ENCODE peak calls at places on chromosomes 2 and 18, in ten cellular contexts. V, K, I, F, N, Y, Z, R, T and H are unnamed samples. For H3K9me3 and H3K27me3, the result is how much of the 10 kb centered on the place peaks cover.

GRCh38 chr2:124035001-124035400 is 9.9 kb downstream of the CNTNAP5 start:
- DNase-seq in K (no peak), N (no peak), F (no peak), I (no peak), T (no peak), V (no peak), Z (no peak), Y (no peak), R (no peak), H (no peak)

GRCh38 chr2:235698028-235698427 is 204.2 kb downstream of the AGAP1 start:
- DNase-seq in Y (no peak), K (no peak), N (no peak), F (no peak), T (no peak), R (no peak), Z (no peak), V (no peak), I (no peak), H (no peak)

GRCh38 chr2:221943078-221943810 is 355.6 kb downstream of the PAX3 start:
- DNase-seq in I (peak), T (peak), N (no peak), V (peak), R (peak), K (no peak), Z (no peak), F (no peak), Y (no peak), H (no peak)

GRCh38 chr18:63022429-63023022 is 297.0 kb downstream of the BCL2 start:
- DNase-seq in I (no peak), K (no peak), V (no peak), R (no peak), Z (no peak), N (peak), Y (no peak), T (no peak), F (no peak), H (no peak)

GRCh38 chr2:23745726-23746105 is 181.2 kb downstream of the ATAD2B start:
- DNase-seq in F (no peak), Y (peak), V (peak), I (no peak), N (no peak), R (peak), Z (no peak), K (no peak), T (no peak), H (peak)

GRCh38 chr18:45856526-45856925 is 31.1 kb downstream of the SIGLEC15 start:
- DNase-seq in Z (no peak), K (no peak), T (no peak), R (no peak), F (no peak), I (no peak), V (no peak), N (no peak), Y (no peak), H (no peak)

GRCh38 chr2:234765315-234765714 is 186.5 kb upstream of the SH3BP4 start:
- DNase-seq in V (no peak), I (no peak), N (no peak), T (no peak), Y (no peak), K (no peak), F (no peak), Z (no peak), R (no peak), H (no peak)

GRCh38 chr18:21669736-21670135 is 34.8 kb downstream of the ABHD3 start:
- DNase-seq in Y (no peak), K (no peak), V (no peak), N (no peak), Z (no peak), I (peak), R (no peak), T (no peak), F (no peak), H (peak)

GRCh38 chr2:112693596-112693995 is 27.2 kb upstream of the NT5DC4 start:
- DNase-seq in F (no peak), Y (peak), R (no peak), K (no peak), N (no peak), V (no peak), I (no peak), T (no peak), Z (no peak), H (no peak)

DNA sequence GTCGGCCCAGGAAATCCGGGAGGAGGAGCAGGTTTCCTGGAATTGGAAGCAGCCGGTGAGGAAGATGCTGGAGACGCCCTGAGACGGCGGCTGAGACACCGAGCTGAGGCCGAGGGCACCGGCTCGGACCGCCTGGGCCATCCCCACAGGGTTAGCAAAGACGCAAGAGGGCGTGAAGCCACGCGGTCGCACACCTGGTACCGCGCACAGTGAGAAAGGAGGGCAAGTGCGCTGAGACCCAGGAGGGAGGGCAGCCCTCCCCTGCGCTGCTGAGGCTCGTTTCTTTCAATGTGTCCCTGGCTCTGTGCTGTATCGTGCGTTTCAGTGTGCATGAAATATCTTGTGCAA is 54.5 kb upstream of the SALL3 start:
- DNase-seq in N (no peak), R (no peak), F (no peak), Z (no peak), Y (no peak), K (no peak), I (no peak), T (no peak), V (no peak), H (no peak)
- H3K9me3 ChIP-seq in N (under half), R (under half), F (under half), Z (under half), Y (under half), K (under half), I (under half), T (under half), V (under half), H (under half)

DNA sequence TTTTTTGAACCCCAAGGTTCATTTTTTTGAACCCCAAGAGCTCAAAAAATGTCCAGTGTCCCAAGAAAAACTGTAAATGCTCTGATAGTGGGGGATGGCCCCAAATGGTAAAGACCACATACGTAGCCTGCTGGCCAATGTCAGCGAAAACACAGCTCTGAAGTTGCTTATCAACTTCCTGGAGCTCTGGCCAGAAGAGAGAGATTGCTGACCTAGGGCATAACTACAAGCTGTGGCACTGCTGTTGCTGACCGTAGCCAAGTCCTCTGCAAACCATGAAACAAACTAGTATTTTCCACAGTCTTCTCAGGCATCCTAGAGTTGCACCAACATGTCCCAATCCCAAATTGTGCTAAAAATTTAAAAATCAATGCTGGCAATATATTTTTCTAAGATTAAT is 50.9 kb downstream of the REEP1 start:
- DNase-seq in I (no peak), F (no peak), Y (no peak), Z (no peak), K (no peak), V (peak), R (no peak), N (no peak), T (no peak), H (no peak)
- H3K27me3 ChIP-seq in I (under half), F (under half), Y (under half), Z (under half), K (under half), V (under half), R (under half), N (under half), T (under half), H (under half)

GRCh38 chr2:2787301-2787907 is 456.3 kb upstream of the MYT1L start:
- DNase-seq in R (no peak), T (no peak), I (no peak), F (no peak), N (peak), Y (peak), V (no peak), Z (no peak), K (peak), H (no peak)
- H3K9me3 ChIP-seq in R (under half), T (under half), I (under half), F (under half), N (under half), Y (under half), V (under half), Z (under half), K (under half), H (under half)

DNA sequence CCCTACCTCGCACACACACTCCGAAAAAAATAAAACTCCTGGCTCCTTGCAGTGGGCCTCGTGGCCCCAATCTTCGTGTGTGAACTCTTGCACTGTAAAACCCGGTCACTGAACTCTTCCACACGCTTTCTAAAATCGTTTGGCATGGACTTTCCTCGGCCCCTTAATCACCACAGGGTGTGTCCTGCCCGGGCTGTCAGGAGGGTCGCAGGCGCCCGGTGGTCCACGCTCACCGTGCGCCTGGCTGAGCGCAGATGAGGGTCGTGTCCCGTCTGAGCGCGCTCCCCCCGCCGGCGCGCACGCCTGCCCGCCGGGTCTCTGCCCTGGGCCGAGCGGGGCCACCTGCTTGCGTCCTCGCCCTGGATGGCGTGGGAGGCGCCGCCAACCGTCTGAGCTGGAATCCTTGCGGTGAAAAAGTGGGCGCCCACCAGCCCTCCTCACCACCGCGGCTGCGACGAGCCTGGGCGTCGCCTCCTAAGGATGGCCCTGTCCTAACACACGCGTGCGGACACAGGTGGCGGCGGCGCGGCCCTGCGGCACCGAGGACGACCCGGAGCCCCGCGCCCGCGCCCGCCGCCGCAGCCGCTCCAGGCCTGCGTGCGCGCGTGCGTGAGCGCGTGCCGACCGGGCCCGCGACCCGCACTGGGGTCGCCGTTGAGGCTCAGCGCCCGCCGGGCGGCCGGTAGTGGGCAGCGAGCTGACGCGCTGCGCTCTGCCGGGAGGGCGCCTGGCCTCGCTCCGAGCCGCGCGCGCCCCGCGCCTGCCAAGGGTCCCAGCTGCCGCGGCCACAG is 126.5 kb downstream of the ARHGEF4 start:
- DNase-seq in N (peak), Z (no peak), F (no peak), V (no peak), R (no peak), Y (no peak), I (no peak), T (no peak), K (no peak), H (no peak)
- H3K27me3 ChIP-seq in N (half or more), Z (half or more), F (half or more), V (under half), R (under half), Y (under half), I (half or more), T (under half), K (under half), H (under half)

GRCh38 chr2:196130039-196130825 is 41.1 kb downstream of the STK17B start:
- DNase-seq in Z (no peak), V (no peak), I (no peak), T (no peak), Y (no peak), N (no peak), R (no peak), K (no peak), F (no peak), H (peak)

GRCh38 chr2:196128749-196129148 is 42.6 kb downstream of the STK17B start:
- DNase-seq in K (no peak), V (no peak), N (no peak), I (no peak), F (no peak), Y (no peak), T (no peak), R (no peak), Z (no peak), H (no peak)

GRCh38 chr2:196136151-196136550 is 35.2 kb downstream of the STK17B start:
- DNase-seq in T (no peak), R (no peak), K (no peak), I (no peak), F (no peak), V (no peak), N (no peak), Z (no peak), Y (no peak), H (no peak)

GRCh38 chr2:196131384-196131861 is 40.0 kb downstream of the STK17B start:
- DNase-seq in I (peak), R (peak), T (peak), K (no peak), Z (peak), Y (no peak), V (no peak), F (peak), N (peak), H (peak)

DNA sequence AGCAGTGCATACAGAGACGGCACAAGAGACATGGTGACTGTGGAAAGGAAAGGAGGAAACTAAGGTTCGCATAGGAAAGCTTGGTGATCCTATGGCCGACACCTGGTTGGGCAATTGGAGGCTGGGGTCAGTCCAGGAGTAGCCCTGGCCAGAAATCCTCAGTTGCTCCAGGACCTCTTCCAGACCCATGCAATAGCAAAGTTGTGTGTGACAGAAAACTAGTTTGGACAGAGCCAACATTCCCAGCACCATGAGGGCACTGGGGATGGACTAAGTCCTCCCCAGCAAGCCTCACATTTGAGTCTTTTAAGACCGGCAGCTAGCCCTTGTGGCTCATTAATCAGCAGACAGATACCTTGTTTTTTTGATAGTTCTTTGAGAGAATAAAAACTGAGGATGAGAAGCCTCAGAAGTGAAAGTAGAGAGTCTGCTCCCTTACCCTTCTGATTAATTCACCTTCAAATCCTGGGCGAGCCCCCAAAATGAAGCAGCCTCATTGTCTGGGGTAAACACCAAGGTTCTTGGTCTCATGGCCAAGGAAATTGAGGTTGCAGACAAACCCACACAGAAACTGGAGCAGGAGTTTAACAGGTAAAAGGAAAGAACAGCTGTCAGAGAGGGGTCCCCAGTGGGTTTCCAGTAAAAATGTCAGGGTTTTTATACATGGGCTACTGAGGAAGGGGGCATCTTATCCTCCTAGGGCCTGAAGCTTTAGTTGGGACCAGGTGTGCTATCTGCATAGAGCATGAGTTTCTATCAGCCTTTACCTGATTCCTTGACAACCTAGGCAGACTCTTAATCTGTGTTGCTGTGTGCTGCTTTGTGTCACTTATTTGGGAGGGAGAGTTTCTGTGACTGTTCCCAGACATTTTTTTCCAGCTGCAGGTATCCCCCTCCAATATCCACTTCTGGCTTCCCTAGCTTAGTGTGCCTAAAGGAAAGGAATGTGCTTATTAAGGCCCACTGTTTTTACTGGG is 39.1 kb downstream of the STK17B start:
- DNase-seq in N (peak), I (no peak), R (no peak), V (peak), Z (no peak), K (no peak), Y (no peak), F (no peak), T (no peak), H (peak)
- H3K9me3 ChIP-seq in N (under half), I (under half), R (under half), V (under half), Z (half or more), K (under half), Y (under half), F (under half), T (under half), H (under half)

GRCh38 chr2:105841551-105841950 is 96.8 kb downstream of the NCK2 start:
- DNase-seq in Y (no peak), N (no peak), F (no peak), R (no peak), Z (no peak), I (no peak), T (no peak), K (no peak), V (no peak), H (no peak)
- H3K27me3 ChIP-seq in Y (under half), N (under half), F (under half), R (under half), Z (under half), I (under half), T (under half), K (under half), V (under half), H (under half)

DNA sequence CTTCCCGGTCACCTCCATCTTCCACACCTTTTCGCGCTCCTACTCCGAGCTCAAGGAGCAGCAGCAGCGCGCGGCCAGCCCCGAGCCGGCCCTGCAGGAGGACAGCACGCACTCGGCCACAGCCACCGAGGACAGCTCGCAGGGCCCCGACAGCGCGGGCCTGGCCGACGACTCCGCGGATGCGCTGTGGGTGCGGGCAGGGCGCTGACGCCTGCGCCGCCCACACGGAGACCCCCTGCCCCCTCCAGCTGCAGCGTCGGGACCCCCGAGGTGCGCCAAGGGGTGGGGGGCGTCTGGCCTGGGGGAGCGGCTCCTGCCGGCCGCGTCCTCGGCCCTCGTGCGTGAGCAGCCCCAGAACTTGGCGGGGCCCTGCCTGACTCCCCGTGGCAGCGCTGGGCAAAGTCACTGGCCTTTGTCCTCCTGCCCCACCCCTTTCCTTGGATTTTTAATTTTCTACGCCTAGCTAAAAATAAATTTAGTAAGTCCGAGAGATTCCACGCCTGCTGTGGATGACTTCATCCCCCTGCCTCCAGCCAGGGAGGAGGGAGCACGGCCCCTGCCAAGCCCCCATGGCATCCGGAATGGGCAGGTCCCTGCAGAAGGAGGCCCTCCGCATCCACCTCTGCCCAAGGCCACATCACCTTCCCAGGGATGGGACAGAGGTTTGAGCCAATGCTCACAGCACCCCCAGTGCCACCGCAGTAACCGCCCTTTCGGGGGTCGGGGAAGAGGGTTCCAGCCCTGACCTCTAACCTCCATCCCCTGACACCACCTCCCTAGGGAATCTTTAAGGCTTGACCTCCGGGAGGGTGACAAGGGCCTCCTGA is 51.6 kb downstream of the SLC66A2 start:
- DNase-seq in R (no peak), K (peak), N (no peak), F (no peak), T (peak), I (peak), V (peak), Z (no peak), Y (peak), H (no peak)
- H3K9me3 ChIP-seq in R (half or more), K (under half), N (under half), F (under half), T (under half), I (under half), V (under half), Z (under half), Y (under half), H (under half)

DNA sequence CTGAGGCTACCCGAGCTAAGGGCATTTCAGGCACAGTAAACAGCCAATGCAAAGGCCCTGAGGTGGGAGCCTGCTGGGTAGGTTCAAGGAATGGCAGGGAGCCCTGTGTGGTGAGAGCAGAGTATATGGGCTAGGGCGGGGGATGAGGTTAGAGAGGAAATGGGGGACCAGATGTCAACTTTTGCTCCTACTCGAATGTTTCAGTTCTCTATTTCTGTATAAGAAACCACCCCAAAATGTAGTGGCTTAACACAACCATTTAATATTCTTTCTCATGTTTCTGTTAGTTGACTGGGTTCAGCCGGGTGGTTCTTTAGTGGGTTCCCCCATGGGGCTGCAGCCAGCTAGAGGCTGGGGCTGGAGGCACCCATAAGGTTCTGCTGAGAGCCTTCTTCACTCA is 5.8 kb upstream of the ATOH8 start:
- DNase-seq in F (no peak), N (no peak), Y (no peak), R (no peak), I (no peak), T (no peak), V (no peak), Z (no peak), K (no peak), H (no peak)
- H3K27me3 ChIP-seq in F (under half), N (half or more), Y (under half), R (under half), I (under half), T (under half), V (under half), Z (under half), K (under half), H (under half)